ENCODE peak calls at places on chromosomes 1 and 21, in ten cellular contexts. One of them, this sample, is unnamed.

GRCh38 chr21:45248893-45249381 is 38.8 kb downstream of the POFUT2 start:
- DNase-seq in NCI-H1436 treated with DMSO at 0.1 percent for 48 hours: no peak
- DNase-seq in AG04450: no peak
- DNase-seq in cardiac fibroblast: peak
- DNase-seq in lung: no peak
- DNase-seq in stimulated activated CD8-positive, alpha-beta memory T cell treated with anti-CD3 and anti-CD28 coated beads, Interleukin-12 subunit alpha, Interleukin-12 subunit beta, amount 100 ng/mL, for 1 hour: no peak
- DNase-seq in glomerular endothelial cell: no peak
- DNase-seq in astrocyte of the spinal cord: peak
- DNase-seq in fibroblast of lung: peak
- DNase-seq in heart left ventricle: no peak
- DNase-seq in this sample: peak

GRCh38 chr1:186535388-186536133 is 74.6 kb upstream of the PDC start:
- DNase-seq in stimulated activated CD8-positive, alpha-beta memory T cell treated with anti-CD3 and anti-CD28 coated beads, Interleukin-12 subunit alpha, Interleukin-12 subunit beta, amount 100 ng/mL, for 1 hour: no peak
- DNase-seq in AG04450: peak
- DNase-seq in cardiac fibroblast: peak
- DNase-seq in heart left ventricle: no peak
- DNase-seq in lung: no peak
- DNase-seq in glomerular endothelial cell: peak
- DNase-seq in NCI-H1436 treated with DMSO at 0.1 percent for 48 hours: no peak
- DNase-seq in fibroblast of lung: peak
- DNase-seq in astrocyte of the spinal cord: peak
- DNase-seq in this sample: peak

GRCh38 chr1:227086636-227087035 is 146.5 kb downstream of the COQ8A start:
- DNase-seq in stimulated activated CD8-positive, alpha-beta memory T cell treated with anti-CD3 and anti-CD28 coated beads, Interleukin-12 subunit alpha, Interleukin-12 subunit beta, amount 100 ng/mL, for 1 hour: no peak
- DNase-seq in lung: no peak
- DNase-seq in glomerular endothelial cell: no peak
- DNase-seq in cardiac fibroblast: no peak
- DNase-seq in astrocyte of the spinal cord: no peak
- DNase-seq in NCI-H1436 treated with DMSO at 0.1 percent for 48 hours: no peak
- DNase-seq in heart left ventricle: no peak
- DNase-seq in AG04450: no peak
- DNase-seq in fibroblast of lung: no peak
- DNase-seq in this sample: no peak

GRCh38 chr1:181016563-181016962 is 6.1 kb downstream of the STX6 start:
- DNase-seq in cardiac fibroblast: no peak
- DNase-seq in AG04450: no peak
- DNase-seq in stimulated activated CD8-positive, alpha-beta memory T cell treated with anti-CD3 and anti-CD28 coated beads, Interleukin-12 subunit alpha, Interleukin-12 subunit beta, amount 100 ng/mL, for 1 hour: no peak
- DNase-seq in astrocyte of the spinal cord: no peak
- DNase-seq in NCI-H1436 treated with DMSO at 0.1 percent for 48 hours: no peak
- DNase-seq in glomerular endothelial cell: no peak
- DNase-seq in lung: no peak
- DNase-seq in fibroblast of lung: no peak
- DNase-seq in heart left ventricle: no peak
- DNase-seq in this sample: no peak

GRCh38 chr1:19432943-19433609 is 52.3 kb downstream of the CAPZB start:
- DNase-seq in NCI-H1436 treated with DMSO at 0.1 percent for 48 hours: no peak
- DNase-seq in heart left ventricle: no peak
- DNase-seq in AG04450: no peak
- DNase-seq in stimulated activated CD8-positive, alpha-beta memory T cell treated with anti-CD3 and anti-CD28 coated beads, Interleukin-12 subunit alpha, Interleukin-12 subunit beta, amount 100 ng/mL, for 1 hour: no peak
- DNase-seq in lung: no peak
- DNase-seq in fibroblast of lung: no peak
- DNase-seq in glomerular endothelial cell: no peak
- DNase-seq in astrocyte of the spinal cord: no peak
- DNase-seq in cardiac fibroblast: no peak
- DNase-seq in this sample: peak

GRCh38 chr1:16375521-16376359 is 8.7 kb downstream of the SZRD1 start:
- DNase-seq in glomerular endothelial cell: no peak
- DNase-seq in lung: no peak
- DNase-seq in stimulated activated CD8-positive, alpha-beta memory T cell treated with anti-CD3 and anti-CD28 coated beads, Interleukin-12 subunit alpha, Interleukin-12 subunit beta, amount 100 ng/mL, for 1 hour: no peak
- DNase-seq in AG04450: peak
- DNase-seq in fibroblast of lung: peak
- DNase-seq in heart left ventricle: peak
- DNase-seq in astrocyte of the spinal cord: peak
- DNase-seq in cardiac fibroblast: peak
- DNase-seq in NCI-H1436 treated with DMSO at 0.1 percent for 48 hours: no peak
- DNase-seq in this sample: no peak

GRCh38 chr1:3180915-3181314 is 111.9 kb downstream of the PRDM16 start:
- DNase-seq in glomerular endothelial cell: no peak
- DNase-seq in astrocyte of the spinal cord: no peak
- DNase-seq in NCI-H1436 treated with DMSO at 0.1 percent for 48 hours: no peak
- DNase-seq in heart left ventricle: no peak
- DNase-seq in cardiac fibroblast: no peak
- DNase-seq in fibroblast of lung: no peak
- DNase-seq in AG04450: no peak
- DNase-seq in stimulated activated CD8-positive, alpha-beta memory T cell treated with anti-CD3 and anti-CD28 coated beads, Interleukin-12 subunit alpha, Interleukin-12 subunit beta, amount 100 ng/mL, for 1 hour: no peak
- DNase-seq in lung: no peak
- DNase-seq in this sample: no peak

GRCh38 chr1:46168463-46168862 is 6.4 kb upstream of the TSPAN1 start:
- DNase-seq in fibroblast of lung: no peak
- DNase-seq in astrocyte of the spinal cord: no peak
- DNase-seq in AG04450: no peak
- DNase-seq in cardiac fibroblast: no peak
- DNase-seq in lung: no peak
- DNase-seq in heart left ventricle: no peak
- DNase-seq in NCI-H1436 treated with DMSO at 0.1 percent for 48 hours: no peak
- DNase-seq in stimulated activated CD8-positive, alpha-beta memory T cell treated with anti-CD3 and anti-CD28 coated beads, Interleukin-12 subunit alpha, Interleukin-12 subunit beta, amount 100 ng/mL, for 1 hour: no peak
- DNase-seq in glomerular endothelial cell: no peak
- DNase-seq in this sample: no peak

GRCh38 chr1:6108937-6109636 is 63.4 kb downstream of the KCNAB2 start:
- DNase-seq in cardiac fibroblast: peak
- DNase-seq in stimulated activated CD8-positive, alpha-beta memory T cell treated with anti-CD3 and anti-CD28 coated beads, Interleukin-12 subunit alpha, Interleukin-12 subunit beta, amount 100 ng/mL, for 1 hour: no peak
- DNase-seq in astrocyte of the spinal cord: peak
- DNase-seq in heart left ventricle: no peak
- DNase-seq in fibroblast of lung: peak
- DNase-seq in NCI-H1436 treated with DMSO at 0.1 percent for 48 hours: no peak
- DNase-seq in AG04450: no peak
- DNase-seq in glomerular endothelial cell: no peak
- DNase-seq in lung: no peak
- DNase-seq in this sample: peak

GRCh38 chr1:48495166-48495565 is 23.2 kb upstream of the SPATA6 start:
- DNase-seq in stimulated activated CD8-positive, alpha-beta memory T cell treated with anti-CD3 and anti-CD28 coated beads, Interleukin-12 subunit alpha, Interleukin-12 subunit beta, amount 100 ng/mL, for 1 hour: no peak
- DNase-seq in AG04450: no peak
- DNase-seq in NCI-H1436 treated with DMSO at 0.1 percent for 48 hours: no peak
- DNase-seq in fibroblast of lung: no peak
- DNase-seq in glomerular endothelial cell: no peak
- DNase-seq in astrocyte of the spinal cord: no peak
- DNase-seq in heart left ventricle: no peak
- DNase-seq in cardiac fibroblast: peak
- DNase-seq in lung: no peak
- DNase-seq in this sample: no peak

GRCh38 chr21:45447821-45448220 is 42.9 kb downstream of the COL18A1 start:
- DNase-seq in fibroblast of lung: peak
- DNase-seq in heart left ventricle: peak
- DNase-seq in astrocyte of the spinal cord: no peak
- DNase-seq in stimulated activated CD8-positive, alpha-beta memory T cell treated with anti-CD3 and anti-CD28 coated beads, Interleukin-12 subunit alpha, Interleukin-12 subunit beta, amount 100 ng/mL, for 1 hour: no peak
- DNase-seq in lung: no peak
- DNase-seq in cardiac fibroblast: no peak
- DNase-seq in NCI-H1436 treated with DMSO at 0.1 percent for 48 hours: no peak
- DNase-seq in AG04450: no peak
- DNase-seq in glomerular endothelial cell: no peak
- DNase-seq in this sample: peak

GRCh38 chr21:46636550-46637289 is 1.2 kb downstream of the PRMT2 start:
- DNase-seq in heart left ventricle: no peak
- DNase-seq in astrocyte of the spinal cord: no peak
- DNase-seq in NCI-H1436 treated with DMSO at 0.1 percent for 48 hours: no peak
- DNase-seq in glomerular endothelial cell: no peak
- DNase-seq in cardiac fibroblast: no peak
- DNase-seq in stimulated activated CD8-positive, alpha-beta memory T cell treated with anti-CD3 and anti-CD28 coated beads, Interleukin-12 subunit alpha, Interleukin-12 subunit beta, amount 100 ng/mL, for 1 hour: no peak
- DNase-seq in lung: no peak
- DNase-seq in fibroblast of lung: peak
- DNase-seq in AG04450: no peak
- DNase-seq in this sample: no peak

GRCh38 chr1:93579891-93580290 is 101.7 kb downstream of the BCAR3 start:
- DNase-seq in stimulated activated CD8-positive, alpha-beta memory T cell treated with anti-CD3 and anti-CD28 coated beads, Interleukin-12 subunit alpha, Interleukin-12 subunit beta, amount 100 ng/mL, for 1 hour: no peak
- DNase-seq in glomerular endothelial cell: no peak
- DNase-seq in AG04450: peak
- DNase-seq in lung: no peak
- DNase-seq in NCI-H1436 treated with DMSO at 0.1 percent for 48 hours: no peak
- DNase-seq in fibroblast of lung: peak
- DNase-seq in astrocyte of the spinal cord: peak
- DNase-seq in heart left ventricle: peak
- DNase-seq in cardiac fibroblast: peak
- DNase-seq in this sample: peak

GRCh38 chr1:178493301-178493741 is 3.4 kb downstream of the CLEC20A start:
- DNase-seq in glomerular endothelial cell: no peak
- DNase-seq in astrocyte of the spinal cord: no peak
- DNase-seq in NCI-H1436 treated with DMSO at 0.1 percent for 48 hours: no peak
- DNase-seq in heart left ventricle: no peak
- DNase-seq in stimulated activated CD8-positive, alpha-beta memory T cell treated with anti-CD3 and anti-CD28 coated beads, Interleukin-12 subunit alpha, Interleukin-12 subunit beta, amount 100 ng/mL, for 1 hour: no peak
- DNase-seq in cardiac fibroblast: no peak
- DNase-seq in fibroblast of lung: no peak
- DNase-seq in AG04450: no peak
- DNase-seq in lung: no peak
- DNase-seq in this sample: no peak

GRCh38 chr1:230396966-230397365 is 29.2 kb downstream of the PGBD5 start:
- DNase-seq in astrocyte of the spinal cord: no peak
- DNase-seq in fibroblast of lung: no peak
- DNase-seq in heart left ventricle: no peak
- DNase-seq in stimulated activated CD8-positive, alpha-beta memory T cell treated with anti-CD3 and anti-CD28 coated beads, Interleukin-12 subunit alpha, Interleukin-12 subunit beta, amount 100 ng/mL, for 1 hour: no peak
- DNase-seq in lung: no peak
- DNase-seq in NCI-H1436 treated with DMSO at 0.1 percent for 48 hours: no peak
- DNase-seq in AG04450: no peak
- DNase-seq in cardiac fibroblast: no peak
- DNase-seq in glomerular endothelial cell: no peak
- DNase-seq in this sample: no peak

GRCh38 chr1:116538527-116538926 is 32.3 kb downstream of the CD58 start:
- DNase-seq in cardiac fibroblast: no peak
- DNase-seq in astrocyte of the spinal cord: peak
- DNase-seq in lung: no peak
- DNase-seq in stimulated activated CD8-positive, alpha-beta memory T cell treated with anti-CD3 and anti-CD28 coated beads, Interleukin-12 subunit alpha, Interleukin-12 subunit beta, amount 100 ng/mL, for 1 hour: peak
- DNase-seq in heart left ventricle: no peak
- DNase-seq in glomerular endothelial cell: no peak
- DNase-seq in NCI-H1436 treated with DMSO at 0.1 percent for 48 hours: no peak
- DNase-seq in AG04450: no peak
- DNase-seq in fibroblast of lung: peak
- DNase-seq in this sample: peak

GRCh38 chr1:8015036-8015808 is 10.9 kb downstream of the ERRFI1 start:
- DNase-seq in lung: no peak
- DNase-seq in glomerular endothelial cell: peak
- DNase-seq in heart left ventricle: no peak
- DNase-seq in AG04450: no peak
- DNase-seq in stimulated activated CD8-positive, alpha-beta memory T cell treated with anti-CD3 and anti-CD28 coated beads, Interleukin-12 subunit alpha, Interleukin-12 subunit beta, amount 100 ng/mL, for 1 hour: peak
- DNase-seq in astrocyte of the spinal cord: peak
- DNase-seq in fibroblast of lung: peak
- DNase-seq in NCI-H1436 treated with DMSO at 0.1 percent for 48 hours: no peak
- DNase-seq in cardiac fibroblast: peak
- DNase-seq in this sample: peak

GRCh38 chr1:246004281-246004680 is 502.8 kb downstream of the SMYD3 start:
- DNase-seq in AG04450: no peak
- DNase-seq in stimulated activated CD8-positive, alpha-beta memory T cell treated with anti-CD3 and anti-CD28 coated beads, Interleukin-12 subunit alpha, Interleukin-12 subunit beta, amount 100 ng/mL, for 1 hour: no peak
- DNase-seq in cardiac fibroblast: no peak
- DNase-seq in NCI-H1436 treated with DMSO at 0.1 percent for 48 hours: no peak
- DNase-seq in glomerular endothelial cell: no peak
- DNase-seq in astrocyte of the spinal cord: peak
- DNase-seq in heart left ventricle: no peak
- DNase-seq in lung: no peak
- DNase-seq in fibroblast of lung: peak
- DNase-seq in this sample: no peak

GRCh38 chr1:196355206-196355786 is 252.9 kb downstream of the KCNT2 start:
- DNase-seq in stimulated activated CD8-positive, alpha-beta memory T cell treated with anti-CD3 and anti-CD28 coated beads, Interleukin-12 subunit alpha, Interleukin-12 subunit beta, amount 100 ng/mL, for 1 hour: no peak
- DNase-seq in heart left ventricle: no peak
- DNase-seq in lung: no peak
- DNase-seq in AG04450: no peak
- DNase-seq in NCI-H1436 treated with DMSO at 0.1 percent for 48 hours: no peak
- DNase-seq in fibroblast of lung: peak
- DNase-seq in astrocyte of the spinal cord: peak
- DNase-seq in cardiac fibroblast: peak
- DNase-seq in glomerular endothelial cell: no peak
- DNase-seq in this sample: peak

GRCh38 chr1:190429932-190430331 is 47.7 kb downstream of the BRINP3 start:
- DNase-seq in lung: no peak
- DNase-seq in AG04450: no peak
- DNase-seq in astrocyte of the spinal cord: no peak
- DNase-seq in fibroblast of lung: no peak
- DNase-seq in cardiac fibroblast: no peak
- DNase-seq in glomerular endothelial cell: no peak
- DNase-seq in heart left ventricle: no peak
- DNase-seq in stimulated activated CD8-positive, alpha-beta memory T cell treated with anti-CD3 and anti-CD28 coated beads, Interleukin-12 subunit alpha, Interleukin-12 subunit beta, amount 100 ng/mL, for 1 hour: no peak
- DNase-seq in NCI-H1436 treated with DMSO at 0.1 percent for 48 hours: no peak
- DNase-seq in this sample: no peak

GRCh38 chr1:209884249-209884648 is 53.8 kb upstream of the SYT14 start:
- DNase-seq in lung: no peak
- DNase-seq in NCI-H1436 treated with DMSO at 0.1 percent for 48 hours: no peak
- DNase-seq in cardiac fibroblast: no peak
- DNase-seq in stimulated activated CD8-positive, alpha-beta memory T cell treated with anti-CD3 and anti-CD28 coated beads, Interleukin-12 subunit alpha, Interleukin-12 subunit beta, amount 100 ng/mL, for 1 hour: no peak
- DNase-seq in astrocyte of the spinal cord: peak
- DNase-seq in heart left ventricle: no peak
- DNase-seq in glomerular endothelial cell: no peak
- DNase-seq in AG04450: no peak
- DNase-seq in fibroblast of lung: peak
- DNase-seq in this sample: peak

GRCh38 chr1:183896466-183897026 is 91.6 kb downstream of the RGL1 start:
- DNase-seq in cardiac fibroblast: peak
- DNase-seq in NCI-H1436 treated with DMSO at 0.1 percent for 48 hours: no peak
- DNase-seq in astrocyte of the spinal cord: peak
- DNase-seq in fibroblast of lung: peak
- DNase-seq in lung: no peak
- DNase-seq in AG04450: no peak
- DNase-seq in heart left ventricle: no peak
- DNase-seq in stimulated activated CD8-positive, alpha-beta memory T cell treated with anti-CD3 and anti-CD28 coated beads, Interleukin-12 subunit alpha, Interleukin-12 subunit beta, amount 100 ng/mL, for 1 hour: no peak
- DNase-seq in glomerular endothelial cell: no peak
- DNase-seq in this sample: peak

GRCh38 chr1:1989102-1989542 is 14.5 kb downstream of the CFAP74 start:
- DNase-seq in stimulated activated CD8-positive, alpha-beta memory T cell treated with anti-CD3 and anti-CD28 coated beads, Interleukin-12 subunit alpha, Interleukin-12 subunit beta, amount 100 ng/mL, for 1 hour: no peak
- DNase-seq in lung: no peak
- DNase-seq in heart left ventricle: peak
- DNase-seq in cardiac fibroblast: peak
- DNase-seq in AG04450: no peak
- DNase-seq in glomerular endothelial cell: no peak
- DNase-seq in NCI-H1436 treated with DMSO at 0.1 percent for 48 hours: no peak
- DNase-seq in fibroblast of lung: peak
- DNase-seq in astrocyte of the spinal cord: no peak
- DNase-seq in this sample: peak

GRCh38 chr1:44808063-44808937 is at the start of gene BTBD19:
- DNase-seq in NCI-H1436 treated with DMSO at 0.1 percent for 48 hours: no peak
- DNase-seq in fibroblast of lung: peak
- DNase-seq in stimulated activated CD8-positive, alpha-beta memory T cell treated with anti-CD3 and anti-CD28 coated beads, Interleukin-12 subunit alpha, Interleukin-12 subunit beta, amount 100 ng/mL, for 1 hour: no peak
- DNase-seq in AG04450: peak
- DNase-seq in lung: peak
- DNase-seq in astrocyte of the spinal cord: peak
- DNase-seq in heart left ventricle: peak
- DNase-seq in cardiac fibroblast: peak
- DNase-seq in glomerular endothelial cell: no peak
- DNase-seq in this sample: peak

GRCh38 chr1:228038387-228039005 is 31.7 kb downstream of the WNT3A start:
- DNase-seq in AG04450: no peak
- DNase-seq in NCI-H1436 treated with DMSO at 0.1 percent for 48 hours: no peak
- DNase-seq in lung: no peak
- DNase-seq in astrocyte of the spinal cord: no peak
- DNase-seq in fibroblast of lung: no peak
- DNase-seq in heart left ventricle: no peak
- DNase-seq in cardiac fibroblast: no peak
- DNase-seq in stimulated activated CD8-positive, alpha-beta memory T cell treated with anti-CD3 and anti-CD28 coated beads, Interleukin-12 subunit alpha, Interleukin-12 subunit beta, amount 100 ng/mL, for 1 hour: no peak
- DNase-seq in glomerular endothelial cell: no peak
- DNase-seq in this sample: no peak

GRCh38 chr1:193104496-193104905 is 713 bp downstream of the GLRX2 start:
- DNase-seq in NCI-H1436 treated with DMSO at 0.1 percent for 48 hours: no peak
- DNase-seq in lung: peak
- DNase-seq in astrocyte of the spinal cord: no peak
- DNase-seq in stimulated activated CD8-positive, alpha-beta memory T cell treated with anti-CD3 and anti-CD28 coated beads, Interleukin-12 subunit alpha, Interleukin-12 subunit beta, amount 100 ng/mL, for 1 hour: no peak
- DNase-seq in cardiac fibroblast: peak
- DNase-seq in glomerular endothelial cell: no peak
- DNase-seq in AG04450: no peak
- DNase-seq in fibroblast of lung: peak
- DNase-seq in heart left ventricle: peak
- DNase-seq in this sample: peak

GRCh38 chr1:51749151-51749550 is 129.4 kb downstream of the NRDC start:
- DNase-seq in lung: no peak
- DNase-seq in heart left ventricle: no peak
- DNase-seq in fibroblast of lung: no peak
- DNase-seq in glomerular endothelial cell: no peak
- DNase-seq in AG04450: no peak
- DNase-seq in NCI-H1436 treated with DMSO at 0.1 percent for 48 hours: no peak
- DNase-seq in stimulated activated CD8-positive, alpha-beta memory T cell treated with anti-CD3 and anti-CD28 coated beads, Interleukin-12 subunit alpha, Interleukin-12 subunit beta, amount 100 ng/mL, for 1 hour: no peak
- DNase-seq in astrocyte of the spinal cord: no peak
- DNase-seq in cardiac fibroblast: no peak
- DNase-seq in this sample: no peak

GRCh38 chr21:42062543-42063022 is 8.5 kb upstream of the UMODL1 start:
- DNase-seq in stimulated activated CD8-positive, alpha-beta memory T cell treated with anti-CD3 and anti-CD28 coated beads, Interleukin-12 subunit alpha, Interleukin-12 subunit beta, amount 100 ng/mL, for 1 hour: peak
- DNase-seq in lung: no peak
- DNase-seq in heart left ventricle: no peak
- DNase-seq in NCI-H1436 treated with DMSO at 0.1 percent for 48 hours: peak
- DNase-seq in astrocyte of the spinal cord: no peak
- DNase-seq in glomerular endothelial cell: no peak
- DNase-seq in AG04450: no peak
- DNase-seq in cardiac fibroblast: no peak
- DNase-seq in fibroblast of lung: no peak
- DNase-seq in this sample: no peak

This sample was measured in fibroblast of mammary gland.